ENCODE peak calls at places on chromosomes 11 and 22, in seven cellular contexts. I is HCT116, Z is body of pancreas, C is ovary, F is tibial nerve, A is IMR-90, N is A549. E is an unnamed sample.

GRCh38 chr11:91209751-91210150 is 986.9 kb upstream of the CHORDC1 start:
- DNase-seq in I (no peak), Z (no peak), C (no peak), F (no peak), A (peak), N (no peak), E (no peak)

GRCh38 chr22:29737251-29738117 is 17.7 kb downstream of the CABP7 start:
- DNase-seq in I (no peak), Z (no peak), C (no peak), F (no peak), A (no peak), N (no peak), E (no peak)

GRCh38 chr11:11956006-11956405 is 52.4 kb downstream of the DKK3 start:
- DNase-seq in I (no peak), Z (no peak), C (no peak), F (no peak), A (no peak), N (no peak), E (no peak)

GRCh38 chr11:72222106-72222891 is 2.3 kb upstream of the INPPL1 start:
- DNase-seq in I (no peak), Z (no peak), C (no peak), F (no peak), A (no peak), N (no peak), E (no peak)

GRCh38 chr11:11786234-11786633 is 55.5 kb upstream of the USP47 start:
- DNase-seq in I (no peak), Z (no peak), C (no peak), F (no peak), A (no peak), N (no peak), E (no peak)

GRCh38 chr11:10414181-10414580 is 40.9 kb upstream of the AMPD3 start:
- DNase-seq in I (no peak), Z (peak), C (no peak), F (no peak), A (no peak), N (no peak), E (no peak)

GRCh38 chr11:2431395-2431794 is 12.9 kb downstream of the TRPM5 start:
- DNase-seq in I (no peak), Z (no peak), C (no peak), F (no peak), A (no peak), N (no peak), E (no peak)

GRCh38 chr11:63999349-64000025 is 13.2 kb downstream of the OTUB1 start:
- DNase-seq in I (no peak), Z (peak), C (peak), F (no peak), A (no peak), N (peak), E (peak)

GRCh38 chr11:123284454-123284853 is 89.4 kb upstream of the CLMP start:
- DNase-seq in I (no peak), Z (no peak), C (no peak), F (no peak), A (no peak), N (no peak), E (no peak)

GRCh38 chr11:65301491-65302329 is 13.0 kb upstream of the CDC42EP2 start:
- DNase-seq in I (no peak), Z (no peak), C (peak), F (no peak), A (peak), N (no peak), E (peak)

GRCh38 chr11:43427971-43428370 is 69.3 kb downstream of the TTC17 start:
- DNase-seq in I (no peak), Z (no peak), C (no peak), F (no peak), A (peak), N (no peak), E (no peak)

GRCh38 chr11:82547163-82547560 is 186.5 kb downstream of the FAM181B start:
- DNase-seq in I (no peak), Z (peak), C (no peak), F (peak), A (no peak), N (no peak), E (no peak)

GRCh38 chr11:8095831-8096522 is 15.0 kb downstream of the TUB start:
- DNase-seq in I (no peak), Z (no peak), C (no peak), F (no peak), A (no peak), N (no peak), E (peak)

GRCh38 chr22:50459443-50460140 is 15.2 kb downstream of the SBF1 start:
- DNase-seq in I (no peak), Z (no peak), C (no peak), F (no peak), A (no peak), N (no peak), E (no peak)

GRCh38 chr22:28711820-28712777 is 29.5 kb downstream of the CHEK2 start:
- DNase-seq in I (no peak), Z (peak), C (peak), F (peak), A (peak), N (peak), E (no peak)

GRCh38 chr22:37657590-37658132 is 862 bp upstream of the PDXP start:
- DNase-seq in I (no peak), Z (no peak), C (peak), F (no peak), A (peak), N (no peak), E (no peak)

GRCh38 chr11:134132808-134133207 is 63.9 kb downstream of the JAM3 start:
- DNase-seq in I (no peak), Z (no peak), C (no peak), F (no peak), A (peak), N (no peak), E (no peak)

GRCh38 chr11:59968395-59968783 is 4.6 kb downstream of the OOSP4A start:
- DNase-seq in I (no peak), Z (no peak), C (no peak), F (no peak), A (no peak), N (no peak), E (no peak)

GRCh38 chr11:67432655-67433349 is 4.5 kb downstream of the RPS6KB2 start:
- DNase-seq in I (no peak), Z (no peak), C (no peak), F (no peak), A (no peak), N (no peak), E (no peak)

GRCh38 chr22:25567305-25567704 is 2.8 kb downstream of the GRK3 start:
- DNase-seq in I (no peak), Z (no peak), C (no peak), F (no peak), A (no peak), N (no peak), E (no peak)

GRCh38 chr11:66844496-66845142 is 1.4 kb downstream of the RCE1 start:
- DNase-seq in I (no peak), Z (no peak), C (no peak), F (no peak), A (no peak), N (no peak), E (peak)

GRCh38 chr11:86940122-86940777 is 14.9 kb downstream of the FZD4 start:
- DNase-seq in I (no peak), Z (peak), C (peak), F (peak), A (peak), N (no peak), E (peak)

DNA sequence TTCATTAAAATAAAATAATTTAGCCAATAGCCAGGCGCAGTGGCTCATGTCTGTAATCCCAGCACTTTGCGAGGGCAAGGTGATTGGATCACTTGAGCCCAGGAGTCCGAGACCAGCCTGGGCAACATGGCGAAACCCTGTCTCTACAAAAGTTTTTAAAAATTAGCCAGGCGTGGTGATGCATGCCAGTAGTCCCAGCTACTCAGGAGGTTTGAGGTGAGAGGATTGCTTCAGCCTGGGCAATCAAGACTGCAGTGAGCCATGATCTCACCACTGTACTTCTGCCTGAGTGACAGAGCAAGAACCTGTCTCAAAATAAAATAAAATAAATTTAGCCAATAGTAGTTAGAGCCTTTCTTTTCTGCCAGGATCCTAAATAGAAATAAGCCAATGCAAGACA is 12.2 kb downstream of the HPS5 start:
- DNase-seq in I (no peak), Z (no peak), C (no peak), F (no peak), A (no peak), N (no peak), E (no peak)
- TF ChIP-seq POLR2A in I (no peak), Z (no peak), C (no peak), F (no peak), A (no peak), N (no peak), E (no peak)

GRCh38 chr22:35381424-35381772 is 502 bp downstream of the HMOX1 start:
- DNase-seq in I (no peak), Z (no peak), C (no peak), F (no peak), A (no peak), N (no peak), E (peak)

GRCh38 chr22:35378547-35379078 is 2.3 kb upstream of the HMOX1 start:
- DNase-seq in I (no peak), Z (no peak), C (no peak), F (no peak), A (no peak), N (no peak), E (no peak)

GRCh38 chr22:35379146-35379993 is 1.5 kb upstream of the HMOX1 start:
- DNase-seq in I (no peak), Z (no peak), C (no peak), F (no peak), A (no peak), N (no peak), E (no peak)

GRCh38 chr22:35380013-35380412 is 883 bp upstream of the HMOX1 start:
- DNase-seq in I (no peak), Z (no peak), C (no peak), F (no peak), A (peak), N (no peak), E (no peak)

DNA sequence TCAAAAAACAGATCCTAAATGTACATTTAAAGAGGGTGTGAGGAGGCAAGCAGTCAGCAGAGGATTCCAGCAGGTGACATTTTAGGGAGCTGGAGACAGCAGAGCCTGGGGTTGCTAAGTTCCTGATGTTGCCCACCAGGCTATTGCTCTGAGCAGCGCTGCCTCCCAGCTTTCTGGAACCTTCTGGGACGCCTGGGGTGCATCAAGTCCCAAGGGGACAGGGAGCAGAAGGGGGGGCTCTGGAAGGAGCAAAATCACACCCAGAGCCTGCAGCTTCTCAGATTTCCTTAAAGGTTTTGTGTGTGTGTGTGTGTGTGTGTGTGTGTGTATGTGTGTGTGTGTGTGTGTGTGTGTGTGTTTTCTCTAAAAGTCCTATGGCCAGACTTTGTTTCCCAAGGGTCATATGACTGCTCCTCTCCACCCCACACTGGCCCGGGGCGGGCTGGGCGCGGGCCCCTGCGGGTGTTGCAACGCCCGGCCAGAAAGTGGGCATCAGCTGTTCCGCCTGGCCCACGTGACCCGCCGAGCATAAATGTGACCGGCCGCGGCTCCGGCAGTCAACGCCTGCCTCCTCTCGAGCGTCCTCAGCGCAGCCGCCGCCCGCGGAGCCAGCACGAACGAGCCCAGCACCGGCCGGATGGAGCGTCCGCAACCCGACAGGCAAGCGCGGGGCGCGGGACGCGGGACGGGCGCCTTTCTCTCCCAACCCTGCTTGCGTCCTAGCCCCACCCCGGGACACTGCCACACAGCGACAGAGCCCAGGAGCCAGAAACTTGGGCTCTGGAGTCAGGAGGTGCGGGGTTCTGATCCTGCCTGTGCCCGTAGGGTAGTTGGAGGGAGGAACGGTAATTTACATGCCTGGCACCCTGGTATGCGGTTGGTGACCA is at the start of gene HMOX1:
- DNase-seq in I (peak), Z (peak), C (peak), F (peak), A (peak), N (peak), E (peak)
- TF ChIP-seq POLR2A in I (peak), Z (peak), C (peak), F (peak), A (peak), N (peak), E (peak)

GRCh38 chr11:611001-611996 is 4.5 kb downstream of the IRF7 start:
- DNase-seq in I (no peak), Z (no peak), C (no peak), F (no peak), A (no peak), N (no peak), E (no peak)
- TF ChIP-seq POLR2A in I (no peak), Z (no peak), C (no peak), F (no peak), A (no peak), N (no peak), E (no peak)

GRCh38 chr22:41621099-41621910 is at the start of gene XRCC6:
- DNase-seq in I (peak), Z (peak), C (peak), F (peak), A (peak), N (peak), E (peak)

GRCh38 chr22:41621911-41622179 is 750 bp downstream of the XRCC6 start:
- DNase-seq in I (no peak), Z (no peak), C (no peak), F (no peak), A (no peak), N (no peak), E (no peak)

GRCh38 chr22:41620646-41621098 is at the start of gene DESI1:
- DNase-seq in I (no peak), Z (peak), C (no peak), F (no peak), A (no peak), N (peak), E (no peak)

GRCh38 chr22:41625577-41625976 is 4.5 kb downstream of the XRCC6 start:
- DNase-seq in I (no peak), Z (no peak), C (no peak), F (no peak), A (no peak), N (no peak), E (no peak)

DNA sequence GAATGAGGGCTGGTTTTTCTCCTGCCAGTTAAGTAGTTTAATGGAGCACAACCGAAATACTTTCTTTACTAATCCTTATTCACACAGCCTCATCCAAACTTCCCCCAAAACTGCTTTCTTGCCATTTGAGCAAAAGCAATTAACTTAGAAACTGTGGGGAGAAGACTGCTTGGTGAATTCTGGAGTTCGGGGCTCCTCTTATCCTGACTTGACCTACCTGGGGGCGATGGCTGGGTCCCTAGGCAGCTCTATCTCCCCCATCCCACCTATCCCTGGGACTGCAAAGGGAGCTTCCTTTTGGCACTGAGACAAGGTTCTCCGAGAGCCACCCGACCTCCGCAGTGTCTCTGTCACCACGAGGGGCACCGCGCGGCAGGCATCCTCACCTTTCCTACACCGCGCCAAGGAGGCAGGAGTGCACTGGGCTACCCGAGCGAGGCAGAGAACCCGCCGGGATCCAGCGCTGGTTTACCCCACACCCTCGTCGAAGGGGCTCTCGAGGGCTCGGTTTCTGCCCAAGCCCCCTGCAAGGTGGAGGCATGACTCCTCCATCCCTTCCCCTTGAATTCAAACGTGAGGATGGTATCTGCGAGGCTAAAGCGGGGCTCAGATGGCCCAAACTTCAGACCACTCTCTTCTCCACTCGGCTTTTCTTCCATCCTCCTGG is 731 bp downstream of the DESI1 start:
- DNase-seq in I (no peak), Z (peak), C (peak), F (peak), A (no peak), N (no peak), E (peak)
- TF ChIP-seq POLR2A in I (no peak), Z (no peak), C (no peak), F (no peak), A (no peak), N (no peak), E (no peak)

GRCh38 chr22:38729946-38730345 is 24.2 kb downstream of the GTPBP1 start:
- DNase-seq in I (no peak), Z (no peak), C (no peak), F (no peak), A (no peak), N (no peak), E (no peak)

GRCh38 chr22:38728899-38729796 is 23.4 kb downstream of the GTPBP1 start:
- DNase-seq in I (no peak), Z (no peak), C (no peak), F (no peak), A (no peak), N (no peak), E (no peak)

GRCh38 chr22:38727123-38727522 is 21.4 kb downstream of the GTPBP1 start:
- DNase-seq in I (no peak), Z (no peak), C (no peak), F (no peak), A (no peak), N (no peak), E (peak)

GRCh38 chr22:38725900-38726655 is 20.3 kb downstream of the GTPBP1 start:
- DNase-seq in I (no peak), Z (no peak), C (no peak), F (no peak), A (no peak), N (no peak), E (peak)

DNA sequence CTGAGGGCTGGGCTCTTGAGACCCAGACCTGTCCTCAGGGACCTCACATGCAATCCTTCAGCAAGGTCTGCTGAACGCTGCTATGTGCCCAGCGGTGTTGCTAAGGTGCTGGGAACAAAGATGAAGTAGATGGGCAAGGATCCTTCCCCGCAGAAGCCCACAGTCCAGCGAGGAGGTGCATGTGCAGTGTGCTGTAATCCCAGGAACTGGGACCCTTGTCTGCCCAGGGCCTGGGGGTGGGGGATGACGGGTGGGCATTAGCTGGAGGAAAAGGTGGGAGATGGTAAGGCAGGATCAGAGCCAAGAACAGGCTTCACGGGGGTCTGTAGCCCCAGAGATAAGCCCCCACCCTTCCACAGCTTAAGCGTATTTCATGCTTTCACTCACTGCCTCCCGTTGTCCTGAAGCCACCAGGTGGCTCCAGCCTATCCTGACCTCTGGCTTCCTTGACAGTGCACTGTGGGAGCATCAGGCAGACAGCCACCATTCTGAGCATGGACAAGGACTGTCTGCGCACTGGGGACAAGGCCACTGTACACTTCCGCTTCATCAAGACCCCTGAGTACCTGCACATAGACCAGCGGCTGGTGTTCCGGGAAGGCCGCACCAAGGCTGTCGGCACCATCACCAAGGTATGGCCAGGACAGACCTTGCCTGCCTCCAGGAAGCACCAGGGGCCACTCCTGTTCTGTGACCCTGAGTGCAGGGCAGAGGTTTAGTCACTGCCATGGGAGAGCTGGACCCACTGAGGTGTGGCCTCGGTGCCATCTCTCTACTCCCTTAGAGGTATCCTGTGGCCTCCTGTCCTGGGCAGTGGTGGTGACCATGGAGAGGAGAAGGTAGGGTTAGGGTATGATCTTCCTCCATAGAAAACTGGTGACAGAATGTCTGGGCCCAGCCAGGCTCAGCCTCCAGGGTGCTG is 22.0 kb downstream of the GTPBP1 start:
- DNase-seq in I (no peak), Z (no peak), C (no peak), F (no peak), A (no peak), N (no peak), E (peak)
- TF ChIP-seq POLR2A in I (no peak), Z (no peak), C (no peak), F (no peak), A (no peak), N (no peak), E (no peak)

DNA sequence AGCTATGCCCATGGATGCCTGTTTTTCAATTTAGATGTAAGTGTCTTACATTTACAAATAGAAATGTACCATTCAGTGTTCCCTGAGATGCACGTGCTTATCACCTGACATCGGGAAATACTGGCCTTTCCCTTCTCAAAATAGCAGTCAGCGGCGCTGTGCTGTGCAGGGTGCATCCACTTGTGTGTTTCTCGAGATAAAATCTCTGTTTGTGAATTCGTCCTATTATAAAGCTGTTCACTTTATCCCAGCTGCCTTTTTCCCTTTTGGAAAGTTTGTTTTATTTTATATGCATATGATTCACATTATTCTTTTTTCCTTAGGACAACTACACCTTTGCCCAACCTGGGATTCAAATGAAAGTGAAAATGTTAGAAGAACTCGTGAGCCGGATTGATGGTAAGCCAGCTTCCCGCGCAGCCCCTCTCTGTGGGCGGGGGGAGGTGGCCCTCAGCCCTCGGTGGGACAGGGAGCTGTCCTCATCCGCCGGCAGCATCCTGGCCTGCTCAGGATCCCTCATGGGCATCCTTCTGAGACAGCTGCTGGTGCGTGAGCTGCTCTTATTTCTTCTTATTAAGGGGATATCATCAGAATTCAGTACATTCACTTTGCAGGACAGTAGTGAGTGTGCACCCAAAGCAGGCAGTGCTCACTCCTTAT is 235.0 kb downstream of the TBC1D22A start:
- DNase-seq in I (no peak), Z (no peak), C (no peak), F (no peak), A (no peak), N (no peak), E (peak)
- TF ChIP-seq POLR2A in I (no peak), Z (no peak), C (no peak), F (no peak), A (no peak), N (no peak), E (no peak)

E was measured in sigmoid colon.